ENCODE peak calls at places on chromosomes 1 and 21, in six cellular contexts. Q, Y, M, R, T and N are unnamed samples.

GRCh38 chr1:84780000-84780716 is 89.9 kb upstream of the SSX2IP start:
- DNase-seq in Q (no peak), Y (no peak), M (no peak), R (no peak), T (peak), N (peak)

GRCh38 chr1:174726880-174727585 is 272.7 kb upstream of the CACYBP start:
- DNase-seq in Q (no peak), Y (no peak), M (no peak), R (no peak), T (no peak), N (no peak)

GRCh38 chr1:225944951-225945350 is 3.9 kb upstream of the LEFTY2 start:
- DNase-seq in Q (no peak), Y (no peak), M (no peak), R (no peak), T (no peak), N (no peak)

GRCh38 chr1:56803561-56804156 is 15.5 kb downstream of the FYB2 start:
- DNase-seq in Q (peak), Y (no peak), M (no peak), R (peak), T (no peak), N (no peak)

GRCh38 chr1:187871177-187871576 is 1042.4 kb downstream of the PLA2G4A start:
- DNase-seq in Q (no peak), Y (no peak), M (no peak), R (no peak), T (no peak), N (no peak)

GRCh38 chr1:107897428-107898339 is 67.3 kb downstream of the VAV3 start:
- DNase-seq in Q (no peak), Y (no peak), M (no peak), R (no peak), T (peak), N (no peak)

GRCh38 chr1:39255212-39255611 is 50.7 kb downstream of the MACF1 start:
- DNase-seq in Q (peak), Y (no peak), M (no peak), R (no peak), T (no peak), N (no peak)

GRCh38 chr1:227234998-227235405 is 83.3 kb downstream of the CDC42BPA start:
- DNase-seq in Q (peak), Y (no peak), M (no peak), R (no peak), T (no peak), N (no peak)

GRCh38 chr1:218481116-218481775 is 136.1 kb downstream of the TGFB2 start:
- DNase-seq in Q (peak), Y (no peak), M (no peak), R (no peak), T (no peak), N (no peak)

GRCh38 chr21:35106246-35106835 is 57.2 kb upstream of the RUNX1 start:
- DNase-seq in Q (no peak), Y (no peak), M (no peak), R (no peak), T (no peak), N (no peak)

GRCh38 chr1:182617734-182618288 is 13.6 kb upstream of the RGS16 start:
- DNase-seq in Q (peak), Y (no peak), M (no peak), R (no peak), T (no peak), N (no peak)

GRCh38 chr1:118827207-118827606 is 160.9 kb downstream of the TBX15 start:
- DNase-seq in Q (no peak), Y (no peak), M (no peak), R (no peak), T (no peak), N (no peak)

GRCh38 chr1:83692524-83693336 is 306.2 kb downstream of the TTLL7 start:
- DNase-seq in Q (peak), Y (no peak), M (no peak), R (no peak), T (peak), N (no peak)

GRCh38 chr1:85581802-85582686 is 1.5 kb downstream of the CCN1 start:
- DNase-seq in Q (peak), Y (no peak), M (no peak), R (no peak), T (no peak), N (peak)

GRCh38 chr1:87682565-87682964 is 353.9 kb downstream of the LMO4 start:
- DNase-seq in Q (no peak), Y (no peak), M (no peak), R (no peak), T (no peak), N (no peak)

GRCh38 chr1:6484826-6485139 is 6.7 kb downstream of the PLEKHG5 start:
- DNase-seq in Q (no peak), Y (no peak), M (no peak), R (no peak), T (no peak), N (no peak)

GRCh38 chr1:30691480-30691879 is 31.9 kb downstream of the MATN1 start:
- DNase-seq in Q (no peak), Y (no peak), M (no peak), R (no peak), T (no peak), N (peak)

GRCh38 chr1:10556430-10557005 is 81.8 kb downstream of the PEX14 start:
- DNase-seq in Q (no peak), Y (no peak), M (no peak), R (no peak), T (no peak), N (no peak)

GRCh38 chr1:62528015-62528414 is 69.3 kb upstream of the ANGPTL3 start:
- DNase-seq in Q (no peak), Y (no peak), M (no peak), R (no peak), T (no peak), N (no peak)

GRCh38 chr1:47894718-47895393 is 102.3 kb downstream of the TRABD2B start:
- DNase-seq in Q (peak), Y (no peak), M (peak), R (no peak), T (no peak), N (no peak)

GRCh38 chr21:44919111-44919912 is 1.4 kb downstream of the ITGB2 start:
- DNase-seq in Q (no peak), Y (peak), M (no peak), R (no peak), T (no peak), N (no peak)

GRCh38 chr1:106907795-106908194 is 148.7 kb upstream of the PRMT6 start:
- DNase-seq in Q (no peak), Y (no peak), M (no peak), R (no peak), T (no peak), N (no peak)

GRCh38 chr1:208329291-208329690 is 85.1 kb upstream of the PLXNA2 start:
- DNase-seq in Q (no peak), Y (no peak), M (no peak), R (no peak), T (no peak), N (no peak)

GRCh38 chr1:53606197-53607095 is 132.5 kb downstream of the GLIS1 start:
- DNase-seq in Q (no peak), Y (no peak), M (peak), R (no peak), T (no peak), N (peak)

GRCh38 chr1:1164701-1165451 is 8.8 kb upstream of the TTLL10 start:
- DNase-seq in Q (no peak), Y (no peak), M (no peak), R (no peak), T (no peak), N (no peak)

GRCh38 chr1:108639899-108640560 is 20.9 kb downstream of the HENMT1 start:
- DNase-seq in Q (no peak), Y (no peak), M (no peak), R (no peak), T (peak), N (no peak)

GRCh38 chr1:180382326-180383115 is 119.9 kb downstream of the ACBD6 start:
- DNase-seq in Q (peak), Y (no peak), M (no peak), R (no peak), T (no peak), N (no peak)

GRCh38 chr21:32626633-32627196 is 14.5 kb upstream of the CFAP298 start:
- DNase-seq in Q (peak), Y (no peak), M (no peak), R (no peak), T (no peak), N (no peak)

GRCh38 chr1:89957063-89957462 is 37.8 kb upstream of the ZNF326 start:
- DNase-seq in Q (no peak), Y (no peak), M (no peak), R (no peak), T (peak), N (no peak)

GRCh38 chr1:156889802-156890585 is 3.5 kb upstream of the PEAR1 start:
- DNase-seq in Q (peak), Y (peak), M (no peak), R (peak), T (peak), N (peak)